ENCODE peak calls at places on chromosomes 11 and 22, in five cellular contexts. A is K562, T is HepG2, D is H1, B is GM12878. G is an unnamed sample.

GRCh38 chr11:123166095-123166559 is 28.9 kb downstream of the CLMP start:
- DNase-seq in A (no peak), T (no peak), D (peak), B (no peak), G (no peak)

GRCh38 chr11:112425121-112425520 is 164.5 kb upstream of the PLET1 start:
- DNase-seq in A (no peak), T (no peak), D (no peak), B (no peak), G (no peak)

GRCh38 chr11:63535734-63536133 is 874 bp upstream of the PLAAT4 start:
- DNase-seq in A (peak), T (no peak), D (no peak), B (no peak), G (no peak)

GRCh38 chr22:50184004-50184461 is 1.7 kb upstream of the TRABD start:
- DNase-seq in A (no peak), T (peak), D (no peak), B (no peak), G (no peak)

GRCh38 chr11:61004037-61004641 is 32.7 kb downstream of the CD6 start:
- DNase-seq in A (no peak), T (no peak), D (no peak), B (no peak), G (no peak)

GRCh38 chr11:41498726-41499125 is 39.3 kb upstream of the LRRC4C start:
- DNase-seq in A (no peak), T (no peak), D (no peak), B (no peak), G (no peak)

GRCh38 chr22:50314455-50315288 is 7.2 kb upstream of the PLXNB2 start:
- DNase-seq in A (peak), T (no peak), D (no peak), B (peak), G (no peak)

GRCh38 chr11:3138178-3139085 is 26.7 kb downstream of the OSBPL5 start:
- DNase-seq in A (peak), T (no peak), D (no peak), B (no peak), G (no peak)

GRCh38 chr11:29051935-29052334 is 943.7 kb downstream of the METTL15 start:
- DNase-seq in A (no peak), T (no peak), D (no peak), B (no peak), G (no peak)

GRCh38 chr11:47443028-47443700 is 5.8 kb downstream of the RAPSN start:
- DNase-seq in A (peak), T (no peak), D (no peak), B (no peak), G (no peak)

GRCh38 chr11:117281159-117281558 is 10.0 kb upstream of the BACE1-AS start:
- DNase-seq in A (no peak), T (no peak), D (no peak), B (no peak), G (peak)

GRCh38 chr11:31974737-31975136 is 116.1 kb upstream of the RCN1 start:
- DNase-seq in A (no peak), T (no peak), D (no peak), B (no peak), G (peak)

GRCh38 chr11:88523362-88524028 is 186.0 kb upstream of the CTSC start:
- DNase-seq in A (no peak), T (no peak), D (no peak), B (no peak), G (no peak)

GRCh38 chr11:66996609-66997273 is 21.6 kb downstream of the C11orf86 start:
- DNase-seq in A (no peak), T (peak), D (no peak), B (no peak), G (no peak)

GRCh38 chr11:127843483-127844396 is 743.6 kb downstream of the ETS1 start:
- DNase-seq in A (peak), T (peak), D (peak), B (no peak), G (no peak)

GRCh38 chr11:85845052-85845631 is 10.0 kb upstream of the CCDC83 start:
- DNase-seq in A (no peak), T (no peak), D (no peak), B (no peak), G (no peak)

GRCh38 chr11:28107331-28107725 is 628 bp downstream of the KIF18A start:
- DNase-seq in A (peak), T (peak), D (no peak), B (peak), G (no peak)

GRCh38 chr11:47905358-47906059 is 57.4 kb upstream of the NUP160 start:
- DNase-seq in A (peak), T (no peak), D (no peak), B (no peak), G (no peak)

GRCh38 chr22:24179478-24180210 is 1.6 kb upstream of the SUSD2 start:
- DNase-seq in A (no peak), T (no peak), D (no peak), B (no peak), G (no peak)

GRCh38 chr22:44391026-44391425 is 78.3 kb upstream of the SHISAL1 start:
- DNase-seq in A (no peak), T (no peak), D (no peak), B (no peak), G (no peak)

GRCh38 chr22:44391481-44392445 is 79.0 kb upstream of the SHISAL1 start:
- DNase-seq in A (no peak), T (no peak), D (no peak), B (no peak), G (no peak)

GRCh38 chr22:44389181-44389580 is 76.4 kb upstream of the SHISAL1 start:
- DNase-seq in A (no peak), T (no peak), D (no peak), B (no peak), G (no peak)

GRCh38 chr22:44392446-44392921 is 79.7 kb upstream of the SHISAL1 start:
- DNase-seq in A (no peak), T (no peak), D (no peak), B (no peak), G (no peak)

GRCh38 chr22:44389926-44390925 is 77.5 kb upstream of the SHISAL1 start:
- DNase-seq in A (no peak), T (no peak), D (no peak), B (no peak), G (no peak)
- TF ChIP-seq POLR2A in A (no peak), T (no peak), D (no peak), B (no peak), G (no peak)

GRCh38 chr22:29580200-29580810 is 608 bp downstream of the NIPSNAP1 start:
- DNase-seq in A (no peak), T (peak), D (no peak), B (no peak), G (no peak)
- TF ChIP-seq ATF3 in A (no peak), T (peak), D (no peak), B (no peak), G (no peak)

GRCh38 chr22:37281646-37282384 is 493 bp upstream of the CYTH4 start:
- DNase-seq in A (no peak), T (no peak), D (no peak), B (no peak), G (no peak)

GRCh38 chr22:37279469-37279868 is 2.8 kb upstream of the CYTH4 start:
- DNase-seq in A (no peak), T (no peak), D (no peak), B (no peak), G (no peak)

GRCh38 chr22:37280718-37281117 is 1.6 kb upstream of the CYTH4 start:
- DNase-seq in A (no peak), T (no peak), D (no peak), B (no peak), G (no peak)

GRCh38 chr22:37282385-37282677 is at the start of gene CYTH4:
- DNase-seq in A (peak), T (no peak), D (no peak), B (no peak), G (no peak)

DNA sequence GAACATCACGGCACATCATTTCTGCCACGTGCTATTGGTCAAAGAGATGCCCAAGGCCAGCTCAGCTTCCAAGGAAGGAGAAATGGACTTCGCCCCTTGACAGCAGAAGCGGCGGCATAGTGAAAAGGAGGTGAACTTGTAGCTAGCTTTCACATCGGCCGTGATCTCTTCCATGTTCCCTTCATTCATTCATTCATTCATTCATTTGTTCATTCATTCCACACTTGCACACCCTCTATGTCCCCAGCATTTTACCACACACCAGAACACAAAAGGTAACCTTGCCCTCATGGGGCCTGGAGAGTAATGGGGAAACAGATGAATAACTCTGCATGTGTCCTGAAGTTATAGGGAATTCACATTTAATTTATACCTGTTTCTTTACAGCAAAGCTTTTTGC is 1.1 kb upstream of the CYTH4 start:
- DNase-seq in A (no peak), T (no peak), D (no peak), B (no peak), G (no peak)
- TF ChIP-seq POLR2A in A (no peak), T (no peak), D (no peak), B (no peak), G (no peak)

DNA sequence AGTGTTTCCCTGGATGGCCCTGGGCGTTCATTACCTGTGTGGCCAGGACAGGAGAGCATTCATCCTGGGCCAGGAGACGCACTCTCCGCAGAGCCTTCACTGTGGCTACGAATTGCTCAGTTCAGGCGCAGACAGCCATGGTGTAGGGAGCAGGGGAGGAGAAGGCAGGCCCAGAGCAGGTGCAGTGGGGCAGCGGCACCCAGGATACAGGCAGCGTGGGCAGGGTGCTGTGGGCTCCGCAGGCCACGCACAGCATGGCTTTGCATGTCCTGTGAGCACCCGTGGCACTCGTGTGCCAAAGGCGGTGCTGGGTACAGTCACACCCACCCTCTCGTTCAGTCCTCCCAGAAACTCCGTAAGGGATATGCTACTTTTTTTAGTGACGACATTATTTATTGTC is 124.2 kb upstream of the B3GAT1 start:
- DNase-seq in A (no peak), T (no peak), D (no peak), B (no peak), G (no peak)
- TF ChIP-seq ATF3 in A (no peak), T (no peak), D (no peak), B (no peak), G (no peak)

DNA sequence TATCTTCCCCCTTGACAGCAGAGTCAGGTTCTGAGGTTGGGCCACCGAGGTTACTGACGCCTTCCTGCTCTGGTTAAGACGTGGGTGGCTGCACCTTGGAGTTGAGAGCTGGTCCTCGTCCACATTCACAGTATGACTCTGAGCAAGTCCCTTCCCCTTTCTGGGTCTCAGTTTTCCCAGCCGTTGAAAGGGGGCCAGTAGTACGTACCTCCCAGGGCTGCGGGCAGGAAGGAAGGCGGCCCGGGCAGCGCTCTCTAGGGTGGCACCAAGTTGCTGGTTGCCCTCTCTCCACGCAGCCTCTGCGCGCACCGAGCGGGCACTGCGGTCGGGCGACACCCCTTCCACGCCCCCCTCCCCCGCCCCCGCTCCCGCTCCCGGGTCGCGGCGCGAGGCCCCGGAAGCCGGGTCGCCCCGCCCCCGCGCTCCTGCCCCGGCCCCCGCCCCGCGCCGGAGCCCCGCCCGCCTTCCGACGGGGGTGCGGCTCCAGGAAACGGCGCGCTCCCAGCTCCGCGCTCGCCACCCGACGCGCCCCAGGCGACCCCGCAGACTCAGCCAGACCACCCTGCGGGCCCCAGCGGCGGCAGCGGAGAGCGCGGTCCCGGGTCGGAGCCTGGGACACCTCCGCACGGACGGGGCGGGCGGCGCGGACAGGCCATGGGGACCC is at the start of gene EHBP1L1:
- DNase-seq in A (peak), T (no peak), D (no peak), B (peak), G (no peak)
- TF ChIP-seq POLR2A in A (peak), T (no peak), D (no peak), B (peak), G (peak)

GRCh38 chr11:9624448-9624847 is 39.4 kb upstream of the SWAP70 start:
- DNase-seq in A (no peak), T (no peak), D (no peak), B (no peak), G (no peak)

GRCh38 chr11:9625158-9625557 is 38.7 kb upstream of the SWAP70 start:
- DNase-seq in A (no peak), T (no peak), D (no peak), B (no peak), G (no peak)

GRCh38 chr11:9629064-9629463 is 34.8 kb upstream of the SWAP70 start:
- DNase-seq in A (no peak), T (no peak), D (no peak), B (no peak), G (no peak)

GRCh38 chr11:9626778-9627394 is 37.0 kb upstream of the SWAP70 start:
- DNase-seq in A (peak), T (no peak), D (peak), B (no peak), G (no peak)

DNA sequence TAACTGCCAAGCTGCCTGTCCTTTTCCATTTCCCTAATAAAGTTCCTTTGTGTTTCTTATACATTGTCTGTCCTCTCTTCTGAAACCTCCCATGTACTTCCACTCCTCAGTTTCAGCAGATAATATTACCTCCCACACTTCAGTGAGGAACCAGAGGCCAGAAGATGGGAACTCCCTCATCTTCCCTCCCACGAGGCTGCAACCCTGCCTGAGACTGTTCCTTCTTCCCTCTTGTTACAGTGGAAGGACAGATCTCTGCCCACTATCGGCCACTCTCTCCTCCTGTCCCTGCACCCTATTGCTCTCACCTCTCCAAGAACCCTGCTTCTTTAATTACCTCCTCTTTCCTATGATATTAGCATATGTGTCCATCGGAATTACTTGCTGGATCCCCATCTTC is 38.1 kb upstream of the SWAP70 start:
- DNase-seq in A (no peak), T (no peak), D (no peak), B (no peak), G (no peak)
- TF ChIP-seq ATF3 in A (no peak), T (no peak), D (no peak), B (no peak), G (no peak)

DNA sequence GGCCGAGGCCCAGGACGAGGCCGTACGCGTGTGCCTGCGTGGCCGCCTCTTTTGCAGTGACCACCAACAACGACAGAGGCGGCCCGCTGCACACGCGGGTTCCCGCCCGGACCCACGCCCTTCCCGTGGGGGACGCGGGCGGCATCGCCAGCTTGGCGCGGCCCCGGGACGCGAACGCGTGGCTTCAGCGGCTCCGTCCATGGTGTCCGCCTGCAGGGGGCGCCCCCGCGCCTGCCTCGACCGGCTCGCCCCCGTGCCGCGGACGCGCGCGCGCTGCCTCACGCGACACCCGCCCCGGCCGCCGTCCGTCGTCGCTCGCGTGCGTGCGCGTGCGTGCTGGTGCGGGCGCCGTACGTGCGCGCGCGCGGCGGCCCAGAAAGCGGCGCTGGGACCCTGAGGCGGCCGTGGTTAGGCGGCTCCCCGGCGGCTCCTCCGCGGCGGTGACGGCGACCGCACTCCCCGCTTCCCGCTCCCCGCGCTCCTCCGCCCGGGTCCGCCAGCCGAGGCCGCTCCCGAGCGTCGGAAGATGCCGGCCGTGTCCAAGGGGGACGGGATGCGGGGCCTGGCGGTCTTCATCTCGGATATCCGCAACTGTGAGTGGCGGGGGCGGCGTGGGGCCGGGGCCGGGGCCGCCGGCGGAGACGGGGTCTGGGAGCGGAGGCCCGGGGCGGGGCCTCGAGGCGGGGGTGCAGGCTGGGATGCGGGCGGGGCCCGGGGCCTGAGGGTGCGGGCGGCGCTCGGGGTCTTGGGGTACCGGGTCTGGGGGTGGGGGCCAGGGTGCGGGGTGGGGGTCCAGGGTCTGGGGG is at the start of gene AP2A2:
- DNase-seq in A (peak), T (peak), D (peak), B (no peak), G (peak)
- TF ChIP-seq POLR2A in A (peak), T (peak), D (no peak), B (peak), G (no peak)

GRCh38 chr22:41242396-41243117 is 1.8 kb upstream of the CHADL start:
- DNase-seq in A (no peak), T (no peak), D (no peak), B (no peak), G (no peak)
- TF ChIP-seq ATF3 in A (no peak), T (no peak), D (no peak), B (no peak), G (no peak)

DNA sequence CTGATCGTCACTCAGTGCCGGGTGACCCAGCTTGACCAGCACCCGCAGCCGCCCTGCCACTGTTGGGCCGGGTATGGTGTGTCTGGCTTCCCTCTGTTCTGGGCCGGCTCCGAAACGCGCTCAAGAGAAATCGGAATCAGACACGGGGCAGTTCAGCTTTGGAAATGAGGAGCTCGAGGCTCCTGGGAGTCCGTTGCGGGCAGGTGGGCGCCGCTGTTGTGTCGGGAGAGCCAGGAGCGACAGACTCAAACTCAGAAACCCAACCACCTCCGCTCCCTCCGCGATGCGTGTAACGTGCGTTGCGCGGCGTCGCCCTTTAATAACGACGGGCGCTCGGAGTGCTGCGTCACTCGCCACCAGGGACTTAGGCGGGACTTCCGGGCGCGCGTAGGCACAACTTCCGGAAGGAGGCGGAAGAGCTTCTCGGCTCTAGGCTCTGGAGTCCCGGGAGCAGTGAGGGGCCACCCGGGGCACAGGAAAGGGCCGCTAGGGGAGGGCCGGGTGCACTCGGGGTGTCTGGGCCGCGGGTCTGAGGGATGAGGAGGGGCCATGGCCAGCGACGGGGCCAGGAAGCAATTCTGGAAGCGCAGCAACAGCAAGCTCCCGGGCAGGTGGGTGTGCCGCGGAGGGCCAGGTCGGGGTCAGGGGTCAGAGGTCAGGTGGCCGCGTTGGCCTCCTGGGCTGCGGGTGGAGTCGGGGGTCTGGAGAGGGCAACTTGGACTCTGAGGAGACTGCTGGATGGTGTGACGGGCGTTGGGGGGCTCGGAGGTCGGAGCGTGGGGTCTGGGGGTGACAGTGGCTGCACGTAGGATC is at the start of gene TBC1D22A:
- DNase-seq in A (peak), T (peak), D (peak), B (no peak), G (peak)
- TF ChIP-seq POLR2A in A (peak), T (peak), D (peak), B (peak), G (peak)